ENCODE peak calls at places on chromosomes 16 and 17, in nine cellular contexts. L, V, O, W, M, U, C, D and Y are unnamed samples.

GRCh38 chr17:48155889-48156670 is 48.5 kb downstream of the SNX11 start:
- DNase-seq in L (no peak), V (peak; percentile 36), O (no peak), W (no peak), M (peak; percentile 41), U (no peak), C (no peak), D (no peak), Y (no peak)

GRCh38 chr17:75942473-75942872 is 1.6 kb upstream of the FBF1 start:
- DNase-seq in L (no peak), V (no peak), O (no peak), W (no peak), M (no peak), U (no peak), C (no peak), D (no peak), Y (no peak)

GRCh38 chr17:66661411-66661843 is 173.5 kb upstream of the CACNG5 start:
- DNase-seq in L (peak; percentile 6), V (no peak), O (peak; percentile 92), W (peak; percentile 11), M (peak; percentile 35), U (peak; percentile 78), C (peak; percentile 45), D (no peak), Y (peak; percentile 89)

GRCh38 chr17:21089145-21089544 is 37.6 kb upstream of the DHRS7B start:
- DNase-seq in L (peak; percentile 71), V (no peak), O (peak; percentile 68), W (peak; percentile 51), M (no peak), U (peak; percentile 55), C (no peak), D (no peak), Y (peak; percentile 49)

GRCh38 chr16:65185379-65185778 is 63.5 kb upstream of the CDH11 start:
- DNase-seq in L (no peak), V (no peak), O (no peak), W (no peak), M (no peak), U (no peak), C (no peak), D (no peak), Y (no peak)

GRCh38 chr17:50344712-50345380 is 1.1 kb upstream of the XYLT2 start:
- DNase-seq in L (no peak), V (no peak), O (no peak), W (peak; percentile 19), M (no peak), U (no peak), C (peak; percentile 69), D (no peak), Y (no peak)

GRCh38 chr16:22625948-22626347 is 115.3 kb downstream of the NPIPB5 start:
- DNase-seq in L (peak; percentile 48), V (no peak), O (no peak), W (no peak), M (no peak), U (peak; percentile 59), C (no peak), D (no peak), Y (peak; percentile 81)

GRCh38 chr16:58127634-58128033 is 1.5 kb downstream of the CFAP20 start:
- DNase-seq in L (peak; percentile 30), V (no peak), O (no peak), W (peak; percentile 15), M (no peak), U (no peak), C (no peak), D (no peak), Y (peak; percentile 11)

GRCh38 chr17:36752096-36752888 is 150.9 kb downstream of the MRM1 start:
- DNase-seq in L (no peak), V (no peak), O (no peak), W (no peak), M (no peak), U (no peak), C (no peak), D (no peak), Y (no peak)

GRCh38 chr17:28878981-28879380 is 18.6 kb downstream of the FLOT2 start:
- DNase-seq in L (peak; percentile 30), V (peak; percentile 76), O (peak; percentile 40), W (peak; percentile 32), M (peak; percentile 39), U (peak; percentile 33), C (peak; percentile 35), D (no peak), Y (peak; percentile 61)

GRCh38 chr17:76123749-76124581 is 17.1 kb downstream of the FOXJ1 start:
- DNase-seq in L (no peak), V (no peak), O (no peak), W (no peak), M (no peak), U (no peak), C (no peak), D (no peak), Y (no peak)